ENCODE peak calls at places on chromosomes 2 and 18, in four cellular contexts. One of them, this sample, is unnamed.

GRCh38 chr2:42164046-42164445 is 5.1 kb upstream of the EML4 start:
- DNase-seq in sigmoid colon: no peak
- DNase-seq in IMR-90: no peak
- DNase-seq in endothelial cell of umbilical vein: no peak
- DNase-seq in this sample: no peak

GRCh38 chr18:49833804-49834203 is 20.5 kb upstream of the ACAA2 start:
- DNase-seq in IMR-90: no peak
- DNase-seq in sigmoid colon: no peak
- DNase-seq in endothelial cell of umbilical vein: no peak
- DNase-seq in this sample: no peak

GRCh38 chr2:30232027-30232800 is 880 bp downstream of the LBH start:
- DNase-seq in endothelial cell of umbilical vein: no peak
- DNase-seq in IMR-90: peak
- DNase-seq in sigmoid colon: peak
- DNase-seq in this sample: peak

GRCh38 chr2:18883626-18884456 is 294.5 kb upstream of the NT5C1B start:
- DNase-seq in IMR-90: peak
- DNase-seq in sigmoid colon: no peak
- DNase-seq in endothelial cell of umbilical vein: no peak
- DNase-seq in this sample: peak

GRCh38 chr2:178482437-178482836 is 2.2 kb downstream of the PLEKHA3 start:
- DNase-seq in endothelial cell of umbilical vein: no peak
- DNase-seq in sigmoid colon: no peak
- DNase-seq in IMR-90: no peak
- DNase-seq in this sample: peak

GRCh38 chr2:111659361-111660281 is 224.4 kb downstream of the ANAPC1 start:
- DNase-seq in endothelial cell of umbilical vein: peak
- DNase-seq in IMR-90: peak
- DNase-seq in sigmoid colon: peak
- DNase-seq in this sample: peak

GRCh38 chr2:174368691-174369090 is 26.8 kb upstream of the SCRN3 start:
- DNase-seq in sigmoid colon: no peak
- DNase-seq in IMR-90: no peak
- DNase-seq in endothelial cell of umbilical vein: no peak
- DNase-seq in this sample: no peak

GRCh38 chr2:221042926-221043325 is 529.2 kb downstream of the EPHA4 start:
- DNase-seq in sigmoid colon: no peak
- DNase-seq in endothelial cell of umbilical vein: no peak
- DNase-seq in IMR-90: peak
- DNase-seq in this sample: no peak

GRCh38 chr2:1559589-1560175 is 146.4 kb downstream of the TPO start:
- DNase-seq in endothelial cell of umbilical vein: no peak
- DNase-seq in IMR-90: no peak
- DNase-seq in sigmoid colon: no peak
- DNase-seq in this sample: no peak

GRCh38 chr2:101130081-101130480 is 21.1 kb downstream of the TBC1D8 start:
- DNase-seq in IMR-90: no peak
- DNase-seq in sigmoid colon: no peak
- DNase-seq in endothelial cell of umbilical vein: no peak
- DNase-seq in this sample: no peak

GRCh38 chr2:233040174-233040530 is 7.7 kb downstream of the NEU2 start:
- DNase-seq in sigmoid colon: peak
- DNase-seq in endothelial cell of umbilical vein: no peak
- DNase-seq in IMR-90: no peak
- DNase-seq in this sample: no peak

GRCh38 chr2:16559263-16559662 is 106.4 kb downstream of the CYRIA start:
- DNase-seq in endothelial cell of umbilical vein: no peak
- DNase-seq in IMR-90: no peak
- DNase-seq in sigmoid colon: peak
- DNase-seq in this sample: no peak

GRCh38 chr2:12852135-12852534 is 135.4 kb downstream of the TRIB2 start:
- DNase-seq in IMR-90: no peak
- DNase-seq in endothelial cell of umbilical vein: no peak
- DNase-seq in sigmoid colon: no peak
- DNase-seq in this sample: no peak

GRCh38 chr2:113796592-113797180 is 40.2 kb upstream of the SLC35F5 start:
- DNase-seq in sigmoid colon: no peak
- DNase-seq in IMR-90: no peak
- DNase-seq in endothelial cell of umbilical vein: no peak
- DNase-seq in this sample: no peak

GRCh38 chr18:46452820-46453219 is 204.2 kb downstream of the LOXHD1 start:
- DNase-seq in endothelial cell of umbilical vein: no peak
- DNase-seq in IMR-90: peak
- DNase-seq in sigmoid colon: no peak
- DNase-seq in this sample: no peak

GRCh38 chr2:26968001-26968400 is 2.4 kb upstream of the MAPRE3 start:
- DNase-seq in sigmoid colon: no peak
- DNase-seq in IMR-90: no peak
- DNase-seq in endothelial cell of umbilical vein: no peak
- DNase-seq in this sample: no peak

GRCh38 chr2:126656311-126657145 is 570 bp downstream of the GYPC start:
- DNase-seq in endothelial cell of umbilical vein: no peak
- DNase-seq in IMR-90: peak
- DNase-seq in sigmoid colon: no peak
- DNase-seq in this sample: peak

GRCh38 chr18:3810271-3810670 is 360.3 kb downstream of the TGIF1 start:
- DNase-seq in IMR-90: no peak
- DNase-seq in endothelial cell of umbilical vein: no peak
- DNase-seq in sigmoid colon: no peak
- DNase-seq in this sample: no peak

GRCh38 chr2:158695287-158695686 is 99.8 kb upstream of the DAPL1 start:
- DNase-seq in endothelial cell of umbilical vein: no peak
- DNase-seq in IMR-90: no peak
- DNase-seq in sigmoid colon: no peak
- DNase-seq in this sample: no peak

GRCh38 chr2:74694281-74694680 is 40.2 kb downstream of the SEMA4F start:
- DNase-seq in sigmoid colon: no peak
- DNase-seq in IMR-90: no peak
- DNase-seq in endothelial cell of umbilical vein: no peak
- DNase-seq in this sample: no peak

GRCh38 chr2:134262666-134263065 is 8.8 kb downstream of the MGAT5 start:
- DNase-seq in endothelial cell of umbilical vein: no peak
- DNase-seq in IMR-90: no peak
- DNase-seq in sigmoid colon: no peak
- DNase-seq in this sample: no peak

GRCh38 chr18:31393286-31393685 is 16.7 kb downstream of the DSG4 start:
- DNase-seq in endothelial cell of umbilical vein: no peak
- DNase-seq in IMR-90: no peak
- DNase-seq in sigmoid colon: no peak
- DNase-seq in this sample: no peak

DNA sequence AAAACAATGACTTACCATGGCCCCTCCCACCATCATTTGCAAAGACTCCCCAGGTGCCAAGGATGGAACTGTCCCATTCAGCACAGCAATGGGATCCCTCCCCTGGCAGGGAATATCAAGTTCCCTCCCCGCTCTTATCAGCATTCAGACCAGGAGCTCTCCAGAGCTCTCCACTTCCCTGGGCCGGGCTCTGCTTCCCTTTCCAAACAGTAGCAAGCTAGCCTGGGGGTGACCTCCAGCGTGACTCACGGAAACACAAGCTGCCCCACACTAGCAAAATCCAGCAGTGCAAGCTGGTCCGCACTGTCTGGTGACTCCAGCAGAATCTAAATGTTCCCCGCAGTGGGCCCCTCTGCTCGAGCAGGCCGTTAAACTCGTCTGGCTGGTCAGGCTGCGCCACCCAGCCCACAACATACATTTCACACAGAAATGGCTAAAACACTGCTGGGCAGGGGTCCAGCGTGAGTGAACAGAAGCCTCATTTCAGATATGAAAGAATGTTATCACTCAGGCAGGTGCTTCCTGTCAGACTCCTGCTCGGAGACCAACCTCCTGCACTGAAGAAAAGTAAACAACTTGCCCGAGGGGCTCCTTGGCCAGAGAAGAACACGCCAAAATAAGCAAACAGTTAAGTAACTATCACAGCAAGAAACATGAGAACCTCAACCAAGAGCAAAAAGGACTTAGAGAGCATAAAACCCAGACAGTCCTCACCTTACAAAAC is 33.9 kb downstream of the STAT1 start:
- DNase-seq in IMR-90: peak
- DNase-seq in endothelial cell of umbilical vein: peak
- DNase-seq in sigmoid colon: peak
- DNase-seq in this sample: no peak
- TF ChIP-seq POLR2A in IMR-90: no peak
- TF ChIP-seq POLR2A in endothelial cell of umbilical vein: peak
- TF ChIP-seq POLR2A in sigmoid colon: no peak
- TF ChIP-seq POLR2A in this sample: no peak

DNA sequence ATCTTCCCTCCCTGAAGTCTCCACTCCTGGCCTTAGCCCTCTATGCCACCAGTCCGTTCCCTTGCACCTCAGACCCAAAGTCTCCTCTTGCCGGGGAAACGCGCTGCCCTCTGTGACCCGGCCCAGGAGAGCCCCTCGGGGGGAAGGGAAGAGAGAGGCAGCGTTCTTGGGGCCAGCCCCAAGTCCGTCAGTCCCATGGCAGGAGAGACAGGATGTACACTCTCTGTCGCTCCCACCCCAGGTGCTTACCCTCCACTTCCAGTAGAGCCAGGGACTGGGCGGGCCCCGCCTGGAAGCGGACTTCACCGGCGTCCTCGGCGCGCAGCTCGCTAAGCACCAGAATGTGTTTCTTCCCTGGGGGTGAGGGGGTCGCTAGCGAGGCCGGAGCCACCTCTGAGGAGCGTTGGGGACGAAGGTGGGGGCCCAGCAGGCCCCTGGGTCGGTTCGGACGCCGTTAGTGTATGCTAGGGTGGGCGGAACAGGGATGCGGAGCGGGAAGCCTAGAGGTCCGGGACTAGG is 8.1 kb downstream of the TMEM198 start:
- DNase-seq in sigmoid colon: no peak
- DNase-seq in endothelial cell of umbilical vein: no peak
- DNase-seq in IMR-90: no peak
- DNase-seq in this sample: peak
- TF ChIP-seq POLR2A in sigmoid colon: no peak
- TF ChIP-seq POLR2A in endothelial cell of umbilical vein: no peak
- TF ChIP-seq POLR2A in IMR-90: no peak
- TF ChIP-seq POLR2A in this sample: no peak

GRCh38 chr2:85259101-85259590 is 68.6 kb downstream of the TGOLN2 start:
- DNase-seq in sigmoid colon: no peak
- DNase-seq in IMR-90: peak
- DNase-seq in endothelial cell of umbilical vein: no peak
- DNase-seq in this sample: no peak
- TF ChIP-seq POLR2A in sigmoid colon: no peak
- TF ChIP-seq POLR2A in IMR-90: no peak
- TF ChIP-seq POLR2A in endothelial cell of umbilical vein: no peak
- TF ChIP-seq POLR2A in this sample: no peak

GRCh38 chr2:84891355-84892010 is 10.6 kb upstream of the TRABD2A start:
- DNase-seq in IMR-90: no peak
- DNase-seq in sigmoid colon: peak
- DNase-seq in endothelial cell of umbilical vein: no peak
- DNase-seq in this sample: no peak

GRCh38 chr2:84885111-84885510 is 4.2 kb upstream of the TRABD2A start:
- DNase-seq in endothelial cell of umbilical vein: no peak
- DNase-seq in IMR-90: no peak
- DNase-seq in sigmoid colon: no peak
- DNase-seq in this sample: no peak

GRCh38 chr2:84889332-84889731 is 8.4 kb upstream of the TRABD2A start:
- DNase-seq in endothelial cell of umbilical vein: no peak
- DNase-seq in sigmoid colon: peak
- DNase-seq in IMR-90: no peak
- DNase-seq in this sample: no peak

GRCh38 chr2:84886791-84887190 is 5.9 kb upstream of the TRABD2A start:
- DNase-seq in IMR-90: no peak
- DNase-seq in sigmoid colon: peak
- DNase-seq in endothelial cell of umbilical vein: no peak
- DNase-seq in this sample: no peak

DNA sequence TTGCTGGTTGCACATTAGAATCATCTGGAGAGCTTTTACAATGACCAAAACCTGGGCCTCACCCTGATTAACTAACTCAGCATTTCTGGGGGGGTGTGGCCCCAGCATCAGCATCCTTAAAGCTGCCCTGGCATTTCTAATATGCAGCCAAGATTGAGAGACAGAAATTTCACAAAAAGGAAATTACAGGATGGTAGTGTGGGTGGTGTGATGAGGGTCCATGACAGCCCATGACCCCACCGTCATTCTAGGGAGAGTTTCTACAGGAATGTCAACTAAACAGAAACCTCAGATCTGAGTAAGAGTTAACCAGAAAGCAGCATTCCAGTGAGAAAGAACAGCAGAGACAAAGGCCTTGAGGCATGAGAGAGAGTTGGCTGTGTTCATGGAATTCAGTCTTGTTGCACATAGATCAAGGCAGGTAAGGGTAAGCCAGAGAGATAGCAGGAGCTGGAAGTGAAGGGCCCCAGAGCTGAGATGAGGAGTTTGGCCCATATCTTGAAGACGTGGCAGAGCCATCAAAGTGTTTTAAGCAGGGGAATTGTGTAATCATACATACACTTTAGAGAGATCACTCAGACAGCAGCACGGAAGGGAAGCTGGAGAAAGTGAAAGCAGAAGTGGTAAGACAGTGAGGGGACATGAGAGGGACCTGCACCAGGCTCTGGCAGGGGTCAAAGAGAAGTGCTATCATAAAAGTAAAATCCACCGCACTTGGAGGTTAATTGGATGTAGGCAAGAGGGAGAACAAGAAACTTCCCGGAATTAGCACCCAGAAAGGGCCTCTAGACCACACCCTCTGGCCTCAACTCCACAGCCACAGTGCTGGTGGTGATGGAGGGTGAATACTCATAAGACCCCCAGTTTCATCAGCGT is 7.8 kb upstream of the TRABD2A start:
- DNase-seq in IMR-90: peak
- DNase-seq in sigmoid colon: peak
- DNase-seq in endothelial cell of umbilical vein: no peak
- DNase-seq in this sample: peak
- TF ChIP-seq POLR2A in IMR-90: no peak
- TF ChIP-seq POLR2A in sigmoid colon: no peak
- TF ChIP-seq POLR2A in endothelial cell of umbilical vein: no peak
- TF ChIP-seq POLR2A in this sample: no peak

GRCh38 chr2:85584857-85585780 is 888 bp downstream of the VAMP5 start:
- DNase-seq in endothelial cell of umbilical vein: peak
- DNase-seq in IMR-90: peak
- DNase-seq in sigmoid colon: peak
- DNase-seq in this sample: peak

GRCh38 chr2:85585781-85586105 is 1.5 kb downstream of the VAMP5 start:
- DNase-seq in IMR-90: peak
- DNase-seq in endothelial cell of umbilical vein: peak
- DNase-seq in sigmoid colon: no peak
- DNase-seq in this sample: no peak

GRCh38 chr2:85582467-85582866 is 1.8 kb upstream of the VAMP5 start:
- DNase-seq in sigmoid colon: peak
- DNase-seq in endothelial cell of umbilical vein: no peak
- DNase-seq in IMR-90: no peak
- DNase-seq in this sample: no peak

GRCh38 chr2:85583667-85584353 is 421 bp upstream of the VAMP5 start:
- DNase-seq in sigmoid colon: peak
- DNase-seq in IMR-90: no peak
- DNase-seq in endothelial cell of umbilical vein: no peak
- DNase-seq in this sample: no peak

GRCh38 chr2:85584354-85584856 is at the start of gene VAMP5:
- DNase-seq in endothelial cell of umbilical vein: peak
- DNase-seq in sigmoid colon: peak
- DNase-seq in IMR-90: no peak
- DNase-seq in this sample: peak
- TF ChIP-seq POLR2A in endothelial cell of umbilical vein: no peak
- TF ChIP-seq POLR2A in sigmoid colon: no peak
- TF ChIP-seq POLR2A in IMR-90: no peak
- TF ChIP-seq POLR2A in this sample: no peak